ENCODE peak calls at places on chromosomes 11 and 22, in ten cellular contexts. N is ovary, T is hepatocyte, A is right lobe of liver, V is astrocyte, K is colonic mucosa, P is tibial artery, O is pancreas, X is body of pancreas, H is cardiac muscle cell. Z is an unnamed sample.

GRCh38 chr11:2092956-2093412 is 46.2 kb downstream of the IGF2 start:
- DNase-seq in T (no peak), P (peak; percentile 64), V (peak; percentile 61), X (peak; percentile 97), K (peak; percentile 75), O (peak; percentile 100), N (no peak), H (no peak), A (peak; percentile 92), Z (peak; percentile 77)

GRCh38 chr11:12087075-12087775 is 23.2 kb upstream of the MICAL2 start:
- DNase-seq in A (no peak), T (no peak), H (no peak), P (peak; percentile 65), X (no peak), K (peak; percentile 52), N (no peak), V (peak; percentile 71), O (no peak), Z (peak; percentile 39)

GRCh38 chr11:1870721-1871466 is 18.0 kb downstream of the LSP1 start:
- DNase-seq in V (no peak), O (peak; percentile 87), T (no peak), N (no peak), X (peak; percentile 74), A (peak; percentile 23), K (no peak), P (no peak), H (no peak), Z (peak; percentile 70)

GRCh38 chr11:59182457-59183151 is 10.7 kb downstream of the DTX4 start:
- DNase-seq in K (peak; percentile 81), X (peak; percentile 53), T (peak; percentile 56), O (no peak), P (no peak), N (no peak), A (no peak), H (no peak), V (no peak), Z (peak; percentile 19)

GRCh38 chr11:76277298-76278175 is 71.2 kb upstream of the WNT11 start:
- DNase-seq in V (no peak), K (no peak), O (peak; percentile 68), N (no peak), T (no peak), H (no peak), X (no peak), A (no peak), P (no peak), Z (no peak)

GRCh38 chr11:46655631-46656030 is 38.3 kb downstream of the ATG13 start:
- DNase-seq in O (no peak), P (no peak), K (no peak), V (no peak), X (no peak), T (no peak), A (no peak), N (no peak), H (no peak), Z (no peak)

GRCh38 chr11:115941481-115941993 is 437.3 kb upstream of the CADM1 start:
- DNase-seq in X (peak; percentile 77), A (peak; percentile 35), V (peak; percentile 100), P (peak; percentile 40), N (peak; percentile 66), O (no peak), K (no peak), H (no peak), T (no peak), Z (no peak)

GRCh38 chr11:544817-545166 is 7.5 kb downstream of the LRRC56 start:
- DNase-seq in H (no peak), N (no peak), P (no peak), K (no peak), X (no peak), V (no peak), T (no peak), A (no peak), O (peak; percentile 68), Z (no peak)

GRCh38 chr11:12089473-12089872 is 20.9 kb upstream of the MICAL2 start:
- DNase-seq in P (peak; percentile 16), N (no peak), H (no peak), V (no peak), K (no peak), X (no peak), T (no peak), O (no peak), A (no peak), Z (no peak)

GRCh38 chr11:125272092-125272491 is 107.5 kb downstream of the PKNOX2 start:
- DNase-seq in N (no peak), A (no peak), H (no peak), O (no peak), V (peak; percentile 66), P (no peak), T (no peak), K (no peak), X (no peak), Z (no peak)

GRCh38 chr22:49724030-49724892 is 103.4 kb downstream of the BRD1 start:
- DNase-seq in N (no peak), A (no peak), P (no peak), H (no peak), K (no peak), V (no peak), X (no peak), T (no peak), O (peak; percentile 39), Z (peak; percentile 23)

GRCh38 chr11:20388096-20389055 is 860 bp downstream of the PRMT3 start:
- DNase-seq in H (peak; percentile 22), O (no peak), V (peak; percentile 2), X (no peak), T (no peak), K (peak; percentile 52), P (no peak), N (no peak), A (no peak), Z (no peak)

GRCh38 chr22:44685384-44686056 is 16.5 kb upstream of the PRR5 start:
- DNase-seq in X (peak; percentile 48), P (no peak), V (peak; percentile 51), T (peak; percentile 84), N (no peak), A (no peak), K (peak; percentile 85), O (no peak), H (no peak), Z (peak; percentile 84)

GRCh38 chr11:77449784-77450183 is 24.1 kb downstream of the PAK1 start:
- DNase-seq in H (no peak), T (no peak), X (no peak), A (no peak), K (no peak), O (no peak), N (no peak), V (no peak), P (no peak), Z (no peak)

GRCh38 chr11:122879785-122880184 is 2.8 kb upstream of the JHY start:
- DNase-seq in V (no peak), X (no peak), P (no peak), A (no peak), N (no peak), H (peak; percentile 40), K (no peak), T (no peak), O (no peak), Z (no peak)

GRCh38 chr22:19494676-19495173 is 15.0 kb downstream of the CDC45 start:
- DNase-seq in X (no peak), K (no peak), A (no peak), H (no peak), V (no peak), T (no peak), P (no peak), O (no peak), N (no peak), Z (no peak)

GRCh38 chr11:66700337-66700736 is 22.6 kb upstream of the RBM4B start:
- DNase-seq in P (no peak), X (no peak), V (no peak), N (no peak), O (no peak), T (no peak), H (no peak), K (no peak), A (no peak), Z (no peak)

GRCh38 chr22:33865996-33866395 is 54.3 kb downstream of the LARGE1 start:
- DNase-seq in H (no peak), X (no peak), O (no peak), T (no peak), V (no peak), A (no peak), N (no peak), P (no peak), K (no peak), Z (no peak)

GRCh38 chr22:42317691-42318547 is 47.5 kb upstream of the TCF20 start:
- DNase-seq in K (peak; percentile 87), X (no peak), T (no peak), A (no peak), O (no peak), N (no peak), V (no peak), H (no peak), P (no peak), Z (no peak)

GRCh38 chr22:48700180-48700565 is 1127.5 kb downstream of the BRD1 start:
- DNase-seq in A (no peak), T (no peak), P (no peak), X (no peak), V (no peak), N (no peak), O (peak; percentile 28), H (no peak), K (no peak), Z (no peak)
- H3K9me3 ChIP-seq in A (no peaks in the 10 kb centered on the region), T (no peaks in the 10 kb centered on the region), P (no peaks in the 10 kb centered on the region), X (no peaks in the 10 kb centered on the region), V (no peaks in the 10 kb centered on the region), N (no peaks in the 10 kb centered on the region), O (no peaks in the 10 kb centered on the region), H (no peaks in the 10 kb centered on the region), K (no peaks in the 10 kb centered on the region), Z (no peaks in the 10 kb centered on the region)

DNA sequence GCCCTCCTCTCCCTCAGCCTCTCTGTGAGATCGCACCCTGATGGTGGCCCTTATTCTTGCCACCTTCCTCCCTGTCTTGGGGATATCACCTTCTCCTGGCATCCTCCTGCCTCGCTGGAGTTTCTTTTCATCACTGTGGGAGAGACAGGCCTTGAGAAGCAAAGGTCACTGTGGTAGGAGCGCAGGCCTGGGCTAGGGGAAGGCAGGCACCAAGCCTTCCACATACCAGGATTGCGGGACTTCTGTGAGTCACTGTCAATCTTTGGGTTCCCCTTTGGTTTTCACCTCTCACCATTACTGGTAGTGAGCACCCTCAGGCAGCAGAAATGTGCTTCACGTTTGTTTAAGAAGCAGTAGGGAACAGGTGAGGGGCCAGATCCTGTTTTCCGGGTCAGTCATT is 31.2 kb upstream of the B3GAT1 start:
- DNase-seq in X (no peak), P (no peak), H (no peak), N (no peak), V (no peak), O (no peak), K (no peak), A (no peak), T (no peak), Z (no peak)
- H3K4me3 ChIP-seq in X (no peak overlapping the region), P (no peak overlapping the region), H (no peak overlapping the region), N (no peak overlapping the region), V (no peak overlapping the region), O (no peak overlapping the region), K (no peak overlapping the region), A (no peak overlapping the region), T (no peak overlapping the region), Z (no peak overlapping the region)

GRCh38 chr11:45373506-45373905 is 87.4 kb upstream of the SYT13 start:
- DNase-seq in K (no peak), N (no peak), T (no peak), V (no peak), H (no peak), A (no peak), P (no peak), O (no peak), X (no peak), Z (no peak)
- H3K9me3 ChIP-seq in K (no peaks in the 10 kb centered on the region), N (no peaks in the 10 kb centered on the region), T (no peaks in the 10 kb centered on the region), V (no peaks in the 10 kb centered on the region), H (no peaks in the 10 kb centered on the region), A (no peaks in the 10 kb centered on the region), P (no peaks in the 10 kb centered on the region), O (no peaks in the 10 kb centered on the region), X (no peaks in the 10 kb centered on the region), Z (no peaks in the 10 kb centered on the region)

GRCh38 chr22:30245181-30245984 is 1.2 kb downstream of the LIF start:
- DNase-seq in N (no peak), O (no peak), V (no peak), K (peak; percentile 79), P (no peak), X (no peak), A (no peak), T (peak; percentile 44), H (no peak), Z (no peak)
- H3K4me3 ChIP-seq in N (peak overlapping the region; percentile 42), O (peak overlapping the region; percentile 57), V (peak overlapping the region; percentile 86), K (peak overlapping the region; percentile 61), P (peak overlapping the region; percentile 54), X (no peak overlapping the region), A (peak overlapping the region; percentile 41), T (peak overlapping the region; percentile 76), H (peak overlapping the region; percentile 55), Z (peak overlapping the region; percentile 69)